ENCODE peak calls at places on chromosome 22, in ten cellular contexts. S is adrenal gland, D is BJ, N is fibroblast of the aortic adventitia, Z is Calu3, U is esophagus muscularis mucosa, O is progenitor cell of endocrine pancreas, R is thoracic aorta, B is testis, Q is upper lobe of right lung. H is an unnamed sample.

GRCh38 chr22:35070451-35071093 is 4.6 kb downstream of the ISX start:
- DNase-seq in S (no peak), D (no peak), N (no peak), Z (no peak), U (no peak), O (no peak), R (no peak), B (no peak), Q (no peak), H (no peak)

GRCh38 chr22:49088801-49089791 is 738.6 kb downstream of the BRD1 start:
- DNase-seq in S (no peak), D (no peak), N (no peak), Z (no peak), U (no peak), O (no peak), R (no peak), B (no peak), Q (peak; percentile 57), H (no peak)

GRCh38 chr22:42313804-42314581 is 43.5 kb upstream of the TCF20 start:
- DNase-seq in S (peak; percentile 33), D (no peak), N (no peak), Z (peak; percentile 68), U (no peak), O (peak; percentile 39), R (no peak), B (peak; percentile 48), Q (no peak), H (no peak)

GRCh38 chr22:42881982-42882656 is 25.0 kb upstream of the ARFGAP3 start:
- DNase-seq in S (peak; percentile 90), D (no peak), N (no peak), Z (no peak), U (no peak), O (no peak), R (no peak), B (no peak), Q (no peak), H (no peak)

GRCh38 chr22:44003776-44004460 is 20.2 kb upstream of the PARVB start:
- DNase-seq in S (no peak), D (no peak), N (no peak), Z (no peak), U (no peak), O (no peak), R (no peak), B (peak; percentile 52), Q (peak; percentile 59), H (no peak)

GRCh38 chr22:17348464-17349103 is 20.7 kb upstream of the CECR2 start:
- DNase-seq in S (no peak), D (no peak), N (no peak), Z (no peak), U (no peak), O (no peak), R (no peak), B (no peak), Q (no peak), H (no peak)

GRCh38 chr22:28544431-28544868 is 135.2 kb downstream of the TTC28 start:
- DNase-seq in S (peak; percentile 59), D (no peak), N (no peak), Z (peak; percentile 1), U (no peak), O (no peak), R (no peak), B (no peak), Q (no peak), H (no peak)

GRCh38 chr22:50503475-50504145 is 3.9 kb downstream of the LMF2 start:
- DNase-seq in S (no peak), D (no peak), N (no peak), Z (no peak), U (no peak), O (no peak), R (no peak), B (no peak), Q (no peak), H (no peak)

GRCh38 chr22:39472570-39473556 is 16.1 kb downstream of the MGAT3 start:
- DNase-seq in S (no peak), D (no peak), N (no peak), Z (peak; percentile 70), U (no peak), O (no peak), R (no peak), B (peak; percentile 43), Q (peak; percentile 78), H (no peak)

GRCh38 chr22:39475902-39476301 is 19.1 kb downstream of the MGAT3 start:
- DNase-seq in S (no peak), D (no peak), N (no peak), Z (no peak), U (no peak), O (no peak), R (no peak), B (no peak), Q (no peak), H (no peak)

GRCh38 chr22:39475337-39475736 is 18.5 kb downstream of the MGAT3 start:
- DNase-seq in S (no peak), D (no peak), N (no peak), Z (no peak), U (no peak), O (no peak), R (no peak), B (no peak), Q (no peak), H (no peak)

GRCh38 chr22:39474351-39474991 is 17.7 kb downstream of the MGAT3 start:
- DNase-seq in S (no peak), D (no peak), N (peak; percentile 20), Z (peak; percentile 22), U (no peak), O (no peak), R (no peak), B (no peak), Q (no peak), H (no peak)

GRCh38 chr22:39473856-39474255 is 17.0 kb downstream of the MGAT3 start:
- DNase-seq in S (no peak), D (no peak), N (no peak), Z (no peak), U (no peak), O (no peak), R (no peak), B (no peak), Q (no peak), H (no peak)
- TF ChIP-seq CTCF in S (no peak), D (no peak), N (no peak), Z (no peak), U (no peak), O (no peak), R (no peak), B (no peak), Q (no peak), H (no peak)

GRCh38 chr22:46764140-46764680 is 1.8 kb downstream of the TBC1D22A start:
- DNase-seq in S (no peak), D (no peak), N (no peak), Z (no peak), U (no peak), O (no peak), R (no peak), B (no peak), Q (no peak), H (no peak)
- TF ChIP-seq CTCF in S (no peak), D (no peak), N (no peak), Z (no peak), U (no peak), O (no peak), R (no peak), B (no peak), Q (no peak), H (no peak)

GRCh38 chr22:21631025-21631424 is 1.2 kb upstream of the YDJC start:
- DNase-seq in S (no peak), D (no peak), N (no peak), Z (no peak), U (no peak), O (no peak), R (no peak), B (no peak), Q (no peak), H (no peak)

GRCh38 chr22:21626735-21627469 is 2.9 kb downstream of the YDJC start:
- DNase-seq in S (no peak), D (no peak), N (no peak), Z (no peak), U (no peak), O (no peak), R (no peak), B (no peak), Q (no peak), H (no peak)

GRCh38 chr22:21628386-21629261 is 1.2 kb downstream of the YDJC start:
- DNase-seq in S (no peak), D (no peak), N (no peak), Z (no peak), U (no peak), O (no peak), R (no peak), B (no peak), Q (no peak), H (peak; percentile 47)

GRCh38 chr22:21632237-21632895 is at the start of gene CCDC116:
- DNase-seq in S (no peak), D (no peak), N (no peak), Z (no peak), U (no peak), O (no peak), R (no peak), B (peak; percentile 84), Q (peak; percentile 76), H (no peak)

DNA sequence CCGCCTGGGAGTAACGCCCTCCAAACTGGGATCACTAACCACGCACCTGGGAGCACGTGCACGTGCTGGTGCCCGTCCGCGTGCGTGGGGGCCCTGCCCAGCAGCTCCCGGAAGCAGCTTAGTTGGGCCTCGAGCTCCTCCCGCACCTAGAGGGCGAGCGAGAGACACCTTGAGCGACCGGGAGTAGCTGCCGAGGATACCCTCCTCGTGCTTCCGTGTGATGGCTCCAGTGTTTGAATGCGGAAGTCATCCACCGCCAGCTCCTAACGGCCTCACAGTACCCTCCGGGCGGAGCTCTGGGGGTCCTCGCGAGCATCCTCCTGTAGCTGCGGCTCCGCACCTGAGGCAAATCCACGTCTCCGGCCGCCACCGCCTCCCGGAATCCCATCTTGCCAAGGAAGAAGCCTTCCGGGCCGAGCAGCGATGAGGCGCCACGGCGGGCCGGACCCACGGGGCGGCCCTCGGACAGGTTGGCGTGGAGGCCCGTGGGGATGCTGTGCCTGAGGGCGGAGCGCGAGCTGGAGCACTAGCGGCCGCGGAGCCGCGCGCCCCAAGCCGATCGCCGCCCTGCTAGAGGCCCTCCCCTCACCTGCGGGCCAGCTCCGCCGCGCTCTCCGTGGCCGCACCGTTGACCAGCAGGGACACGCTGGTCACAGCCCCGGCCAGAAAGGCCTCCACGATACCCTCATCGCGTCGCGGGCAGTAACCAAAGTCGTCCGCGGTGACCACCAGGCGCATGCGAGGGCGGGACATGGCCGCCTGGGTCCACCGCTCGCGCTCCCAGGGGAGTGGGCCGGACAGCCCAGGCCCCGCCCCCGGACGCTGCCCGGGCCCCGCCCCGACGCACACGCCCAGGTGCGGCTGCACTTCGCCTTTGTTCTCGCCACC is at the start of gene YDJC:
- DNase-seq in S (peak; percentile 81), D (peak; percentile 24), N (peak; percentile 89), Z (peak; percentile 99), U (peak; percentile 98), O (peak; percentile 95), R (peak; percentile 70), B (peak; percentile 96), Q (peak; percentile 96), H (peak; percentile 92)
- TF ChIP-seq CTCF in S (peak; percentile 20), D (peak; percentile 68), N (peak; percentile 43), Z (peak; percentile 69), U (peak; percentile 33), O (peak; percentile 88), R (peak; percentile 95), B (no peak), Q (peak; percentile 53), H (peak; percentile 97)

GRCh38 chr22:30045001-30045887 is 35.0 kb upstream of the HORMAD2 start:
- DNase-seq in S (no peak), D (no peak), N (no peak), Z (no peak), U (peak; percentile 57), O (no peak), R (no peak), B (no peak), Q (no peak), H (no peak)

GRCh38 chr22:30046716-30047363 is 33.4 kb upstream of the HORMAD2 start:
- DNase-seq in S (no peak), D (no peak), N (no peak), Z (no peak), U (peak; percentile 91), O (no peak), R (no peak), B (no peak), Q (no peak), H (no peak)

GRCh38 chr22:30045901-30046715 is 34.2 kb upstream of the HORMAD2 start:
- DNase-seq in S (no peak), D (no peak), N (no peak), Z (no peak), U (peak; percentile 75), O (no peak), R (no peak), B (no peak), Q (no peak), H (no peak)

GRCh38 chr22:30047364-30047738 is 32.9 kb upstream of the HORMAD2 start:
- DNase-seq in S (no peak), D (no peak), N (peak; percentile 28), Z (no peak), U (no peak), O (no peak), R (no peak), B (no peak), Q (no peak), H (no peak)

DNA sequence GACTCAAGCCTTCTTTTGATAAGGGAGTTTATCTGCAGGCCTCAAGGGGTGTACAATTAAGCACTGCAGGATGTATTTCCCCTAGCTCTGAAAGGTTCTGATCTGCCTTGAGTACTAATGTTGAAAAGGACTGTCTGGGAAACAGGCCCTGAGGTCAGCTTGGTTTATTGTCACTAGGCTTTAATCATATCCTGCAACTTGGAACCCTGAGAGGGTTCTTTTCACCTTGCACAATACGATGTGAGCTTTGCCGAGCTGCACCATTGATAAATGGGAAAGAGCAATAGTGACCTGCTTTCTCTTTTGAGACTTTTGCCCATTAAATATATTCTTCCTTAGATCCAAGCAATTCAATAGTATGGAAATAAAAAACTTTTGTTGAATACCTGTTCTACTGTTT is 31.6 kb upstream of the HORMAD2 start:
- DNase-seq in S (no peak), D (no peak), N (no peak), Z (no peak), U (no peak), O (no peak), R (no peak), B (no peak), Q (no peak), H (no peak)
- TF ChIP-seq CTCF in S (no peak), D (no peak), N (no peak), Z (no peak), U (no peak), O (no peak), R (no peak), B (no peak), Q (no peak), H (no peak)